ENCODE peak calls at places on chromosomes 13 and 19, in six cellular contexts. M, H, F, R, E and A are unnamed samples.

GRCh38 chr13:97182065-97182890 is 39.9 kb upstream of the MBNL2 start:
- DNase-seq in M (no peak), F (no peak), R (no peak), H (no peak), E (no peak), A (no peak)

GRCh38 chr13:67137044-67137735 is 92.9 kb downstream of the PCDH9 start:
- DNase-seq in F (no peak), E (no peak), H (no peak), R (peak), M (peak), A (no peak)

GRCh38 chr13:75788494-75788991 is 152.4 kb downstream of the LMO7 start:
- DNase-seq in E (no peak), F (no peak), M (peak), R (peak), H (no peak), A (no peak)

GRCh38 chr19:38090561-38090960 is 133.5 kb downstream of the DPF1 start:
- DNase-seq in F (no peak), M (no peak), H (no peak), E (no peak), R (no peak), A (no peak)

GRCh38 chr19:40365613-40366401 is 17.3 kb downstream of the PLD3 start:
- DNase-seq in M (peak), F (peak), E (no peak), H (peak), R (peak), A (no peak)

GRCh38 chr19:13381827-13382632 is 124.2 kb downstream of the CACNA1A start:
- DNase-seq in E (no peak), R (no peak), H (no peak), M (no peak), F (no peak), A (no peak)

GRCh38 chr13:78102121-78102677 is 183.6 kb upstream of the EDNRB start:
- DNase-seq in F (peak), E (no peak), H (no peak), R (peak), M (peak), A (no peak)

GRCh38 chr13:40819797-40820315 is 30.4 kb downstream of the SLC25A15 start:
- DNase-seq in R (no peak), E (no peak), M (no peak), H (no peak), F (no peak), A (no peak)

GRCh38 chr19:5826531-5827341 is 12.8 kb downstream of the FUT6 start:
- DNase-seq in F (no peak), E (no peak), M (no peak), R (peak), H (no peak), A (no peak)

DNA sequence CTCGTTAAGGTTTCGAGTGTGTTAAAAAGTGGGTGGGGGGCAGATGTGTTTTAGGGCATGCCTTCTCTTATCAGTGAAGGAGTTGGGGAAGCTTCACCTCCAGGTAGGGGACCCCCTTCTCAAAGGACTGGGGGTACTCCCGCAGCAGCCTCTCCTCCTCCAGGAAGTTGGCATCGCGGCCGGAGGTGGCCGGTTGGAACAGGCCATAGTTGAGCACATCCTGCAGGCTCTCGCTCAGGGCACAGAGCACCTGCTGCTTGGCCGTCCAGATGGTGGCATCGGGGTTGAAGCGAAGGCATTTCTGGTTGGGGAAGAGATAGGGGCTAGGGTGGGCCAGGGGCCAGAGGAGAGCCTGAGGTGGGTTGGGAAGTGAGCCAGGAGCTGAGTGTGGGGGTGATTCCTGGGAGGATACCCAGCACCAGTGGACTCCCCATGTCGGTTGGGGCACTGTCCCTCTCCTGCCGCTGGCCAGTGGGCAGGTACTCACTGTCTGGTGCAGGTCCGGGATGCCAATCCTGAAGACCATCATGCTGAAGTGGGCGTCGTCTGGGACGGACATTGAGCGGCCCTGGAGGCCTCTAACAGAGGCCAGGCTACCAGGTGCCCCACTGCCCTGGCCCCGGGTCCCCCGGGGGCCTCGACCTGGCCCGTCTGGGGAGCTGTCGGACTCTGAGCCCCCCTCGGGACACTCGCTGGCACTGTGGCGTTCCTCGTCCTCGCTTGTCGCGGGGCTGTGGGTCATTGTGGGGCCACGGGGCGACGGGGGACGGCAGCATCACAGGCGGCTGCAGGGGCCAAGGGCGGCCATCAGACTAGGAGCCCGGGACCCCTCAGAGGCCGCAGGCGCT is 3.2 kb downstream of the SHANK1 start:
- DNase-seq in R (no peak), E (no peak), M (no peak), H (no peak), F (no peak), A (no peak)
- H3K4me3 ChIP-seq in R (no peak), E (no peak), M (no peak), H (no peak), F (no peak), A (no peak)

DNA sequence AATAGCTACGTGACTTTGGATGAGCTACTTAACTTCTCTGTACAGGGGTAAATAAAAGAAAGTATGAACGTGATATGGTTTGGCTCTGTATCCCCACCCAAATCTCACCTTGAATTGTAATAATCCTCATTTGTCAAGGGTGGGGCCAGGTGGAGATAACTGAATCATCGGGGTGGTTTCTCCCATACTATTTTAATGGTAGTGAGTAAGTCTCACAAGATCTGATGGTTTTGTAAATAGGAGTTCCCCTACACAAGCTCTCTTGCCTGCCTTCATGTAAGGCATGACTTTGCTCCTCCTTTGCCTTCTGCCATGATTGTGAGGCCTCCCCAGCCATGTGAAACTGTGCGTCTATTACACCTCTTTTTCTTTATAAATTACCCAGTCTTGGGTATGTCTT is 43.9 kb downstream of the NEK5 start:
- DNase-seq in M (no peak), R (no peak), E (no peak), F (no peak), H (no peak), A (no peak)
- H3K4me3 ChIP-seq in M (no peak), R (no peak), E (no peak), F (no peak), H (no peak), A (no peak)

DNA sequence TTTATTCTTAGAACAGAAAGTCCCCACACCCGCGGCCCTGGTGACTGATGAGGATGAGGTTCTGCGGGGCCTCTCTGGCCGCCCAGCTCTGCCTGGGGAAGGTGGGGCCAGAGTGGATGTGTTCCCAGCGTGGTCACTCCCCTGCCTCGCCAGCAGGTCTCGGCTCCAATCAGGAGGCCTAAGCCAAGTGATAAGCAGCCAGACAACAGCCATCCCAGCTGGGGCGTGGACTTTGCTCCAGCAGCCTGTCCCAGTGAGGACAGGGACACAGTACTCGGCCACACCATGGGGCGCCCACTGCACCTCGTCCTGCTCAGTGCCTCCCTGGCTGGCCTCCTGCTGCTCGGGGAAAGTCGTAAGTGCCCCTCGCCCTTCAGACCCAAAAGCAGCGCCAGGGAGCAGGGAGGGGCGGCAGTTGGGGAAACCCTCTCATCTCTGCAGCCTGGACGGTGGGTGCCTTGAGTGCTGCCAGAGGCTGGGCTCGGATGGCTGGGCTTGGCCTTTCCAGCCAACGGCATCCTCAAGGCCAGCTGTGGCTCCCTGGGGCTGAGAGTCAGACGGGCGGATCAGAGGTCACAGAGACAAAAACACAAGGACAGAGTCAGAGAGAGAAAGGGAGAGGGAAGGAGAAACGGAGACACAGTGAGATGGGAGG is at the start of gene F10:
- DNase-seq in E (no peak), H (no peak), M (peak), R (peak), F (peak), A (no peak)
- H3K4me3 ChIP-seq in E (no peak), H (peak), M (peak), R (peak), F (peak), A (no peak)

DNA sequence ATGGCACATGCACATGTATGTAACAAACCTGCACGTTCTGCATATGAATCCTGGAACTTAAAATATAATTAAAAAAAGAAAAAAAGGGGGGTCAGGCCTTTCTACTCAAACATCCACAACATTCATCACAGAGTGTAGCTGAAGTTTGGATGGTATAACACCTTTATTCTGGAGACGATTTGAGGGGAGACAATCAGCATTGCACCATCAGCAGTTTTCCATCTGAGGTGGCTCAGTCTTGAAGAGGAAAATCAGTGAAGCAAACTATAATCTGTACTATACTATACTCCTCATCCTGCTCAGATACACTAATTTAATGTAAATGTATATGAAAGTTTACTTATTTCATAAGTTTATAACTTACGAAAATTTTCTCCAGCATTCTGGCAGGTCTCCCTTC is 969.7 kb downstream of the SLITRK1 start:
- DNase-seq in F (no peak), M (no peak), H (no peak), E (no peak), R (no peak), A (no peak)
- H3K4me3 ChIP-seq in F (no peak), M (no peak), H (no peak), E (no peak), R (no peak), A (no peak)

DNA sequence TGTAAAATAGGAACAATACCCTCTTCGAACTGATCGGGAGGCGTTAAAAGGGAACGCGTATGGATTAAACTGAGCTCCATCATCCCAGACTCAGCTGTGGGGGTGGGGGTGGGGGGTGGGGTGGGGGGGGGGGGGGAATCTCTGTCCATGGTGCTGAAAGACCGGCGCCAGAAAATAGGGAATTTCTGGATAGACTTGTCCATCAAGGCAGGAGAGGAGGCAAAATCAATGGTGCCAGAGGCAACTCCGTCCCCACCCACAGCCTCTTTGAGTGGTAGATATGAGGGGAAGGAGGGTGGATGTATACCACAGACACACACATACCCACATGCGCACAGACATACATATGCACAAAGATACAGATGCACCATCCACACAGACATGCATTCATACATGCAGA is 37.4 kb downstream of the ZNF787 start:
- DNase-seq in H (no peak), E (no peak), M (no peak), R (no peak), F (no peak), A (no peak)
- H3K4me3 ChIP-seq in H (no peak), E (no peak), M (no peak), R (no peak), F (no peak), A (no peak)

GRCh38 chr13:29936051-29936813 is 85.8 kb upstream of the UBL3 start:
- DNase-seq in F (no peak), M (no peak), E (no peak), H (no peak), R (no peak), A (no peak)
- H3K4me3 ChIP-seq in F (no peak), M (no peak), E (peak), H (no peak), R (no peak), A (no peak)